ENCODE peak calls at places on chromosomes 4 and X, in four cellular contexts. F is GM23338, K is neural progenitor cell, C is HTR-8/SVneo. H is an unnamed sample.

GRCh38 chr4:86582453-86582852 is 11.7 kb upstream of the PTPN13 start:
- DNase-seq in F (no peak), K (no peak), C (no peak), H (no peak)

GRCh38 chr4:8906991-8907595 is 35.5 kb upstream of the HMX1 start:
- DNase-seq in F (no peak), C (no peak), K (no peak), H (no peak)

GRCh38 chrX:19682712-19683331 is 167.5 kb upstream of the MAP3K15 start:
- DNase-seq in K (peak; percentile 32), C (no peak), F (peak; percentile 53), H (peak; percentile 28)

GRCh38 chrX:39613997-39614679 is 483.6 kb downstream of the BCOR start:
- DNase-seq in K (peak; percentile 66), C (no peak), F (peak; percentile 76), H (peak; percentile 46)

GRCh38 chr4:184959786-184960185 is 58.5 kb upstream of the HELT start:
- DNase-seq in C (no peak), K (no peak), F (no peak), H (no peak)

GRCh38 chrX:40866878-40867277 is 131.5 kb upstream of the MED14 start:
- DNase-seq in K (no peak), F (no peak), C (no peak), H (no peak)

GRCh38 chrX:130555341-130555740 is 153.6 kb downstream of the RBMX2 start:
- DNase-seq in K (no peak), C (no peak), F (no peak), H (no peak)

GRCh38 chr4:93203708-93204107 is 624.8 kb upstream of the ATOH1 start:
- DNase-seq in C (no peak), K (peak; percentile 6), F (peak; percentile 68), H (no peak)

GRCh38 chr4:173318648-173319211 is 15.4 kb downstream of the HMGB2 start:
- DNase-seq in F (peak; percentile 35), K (no peak), C (no peak), H (no peak)

GRCh38 chrX:14964500-14964899 is 91.3 kb downstream of the MOSPD2 start:
- DNase-seq in F (no peak), C (no peak), K (no peak), H (no peak)

GRCh38 chrX:3599787-3600465 is 113.5 kb downstream of the PRKX start:
- DNase-seq in C (no peak), F (no peak), K (no peak), H (no peak)

GRCh38 chrX:69277961-69278795 is 112.9 kb upstream of the PJA1 start:
- DNase-seq in K (peak; percentile 77), F (peak; percentile 66), C (no peak), H (no peak)

GRCh38 chrX:106999002-106999975 is 723 bp downstream of the MORC4 start:
- DNase-seq in K (peak; percentile 60), C (peak; percentile 10), F (peak; percentile 42), H (peak; percentile 30)

GRCh38 chr4:188270273-188271069 is 131.2 kb downstream of the TRIML1 start:
- DNase-seq in K (no peak), C (no peak), F (no peak), H (no peak)

GRCh38 chrX:147803948-147804347 is 107.8 kb upstream of the FMR1 start:
- DNase-seq in C (peak; percentile 5), K (peak; percentile 42), F (peak; percentile 50), H (peak; percentile 30)

GRCh38 chr4:53527930-53528329 is 63.4 kb downstream of the LNX1 start:
- DNase-seq in K (no peak), C (no peak), F (no peak), H (no peak)

GRCh38 chr4:17447675-17448298 is 64.1 kb downstream of the QDPR start:
- DNase-seq in K (peak; percentile 84), F (peak; percentile 87), C (peak; percentile 63), H (peak; percentile 55)

GRCh38 chr4:57080781-57081650 is 29.2 kb downstream of the IGFBP7 start:
- DNase-seq in C (peak; percentile 62), F (no peak), K (no peak), H (no peak)

GRCh38 chr4:47383829-47384427 is 79.6 kb downstream of the COMMD8 start:
- DNase-seq in K (peak; percentile 39), C (peak; percentile 32), F (peak; percentile 62), H (peak; percentile 34)

GRCh38 chrX:19183777-19184485 is 61.7 kb upstream of the ADGRG2 start:
- DNase-seq in K (no peak), F (no peak), C (no peak), H (no peak)

GRCh38 chr4:62080431-62080830 is 880.3 kb downstream of the ADGRL3 start:
- DNase-seq in C (no peak), K (no peak), F (peak; percentile 34), H (no peak)

GRCh38 chrX:53918697-53919096 is 125.6 kb downstream of the PHF8 start:
- DNase-seq in F (no peak), C (no peak), K (no peak), H (no peak)

GRCh38 chr4:183492791-183493221 is 12.1 kb upstream of the ING2 start:
- DNase-seq in F (no peak), K (no peak), C (peak; percentile 50), H (no peak)

GRCh38 chr4:159296061-159296460 is 193.2 kb downstream of the RAPGEF2 start:
- DNase-seq in C (no peak), K (no peak), F (no peak), H (no peak)

GRCh38 chr4:110073045-110073845 is 125.2 kb downstream of the ELOVL6 start:
- DNase-seq in F (no peak), C (no peak), K (no peak), H (no peak)

GRCh38 chrX:37075892-37076595 is 67.9 kb downstream of the FAM47C start:
- DNase-seq in K (no peak), C (no peak), F (no peak), H (no peak)

GRCh38 chrX:20637351-20637750 is 370.6 kb upstream of the RPS6KA3 start:
- DNase-seq in C (no peak), F (no peak), K (no peak), H (no peak)

GRCh38 chrX:40158036-40158706 is 60.4 kb upstream of the BCOR start:
- DNase-seq in K (peak; percentile 83), F (peak; percentile 64), C (no peak), H (peak; percentile 79)

GRCh38 chr4:110087116-110087708 is 111.2 kb downstream of the ELOVL6 start:
- DNase-seq in F (no peak), K (no peak), C (peak; percentile 39), H (no peak)